ENCODE peak calls at places on chromosomes 16 and 17, in four cellular contexts. D is GM12878, R is HepG2, W is K562. A is an unnamed sample.
A peak's percentile ranks its signal among the peaks of the same experiment; 100 is the strongest.

GRCh38 chr16:78220571-78220970 is 121.1 kb downstream of the WWOX start:
- DNase-seq in R (no peak), W (no peak), D (no peak), A (no peak)

GRCh38 chr16:52580488-52580887 is 33.5 kb upstream of the TOX3 start:
- DNase-seq in R (no peak), W (no peak), D (no peak), A (no peak)

GRCh38 chr17:61414141-61414935 is 14.7 kb downstream of the TBX2 start:
- DNase-seq in W (peak; percentile 9), D (no peak), R (no peak), A (no peak)

GRCh38 chr17:33228548-33228947 is 64.5 kb downstream of the ASIC2 start:
- DNase-seq in W (no peak), R (no peak), D (no peak), A (no peak)

GRCh38 chr17:35932576-35932975 is 2.0 kb upstream of the RDM1 start:
- DNase-seq in R (no peak), W (no peak), D (no peak), A (no peak)

GRCh38 chr17:65942592-65942991 is 249.3 kb downstream of the CEP112 start:
- DNase-seq in D (no peak), R (no peak), W (no peak), A (no peak)

GRCh38 chr17:60472449-60472848 is 50.2 kb downstream of the CHCT1 start:
- DNase-seq in W (no peak), D (no peak), R (no peak), A (no peak)

GRCh38 chr16:4293822-4294457 is 21.1 kb upstream of the TFAP4 start:
- DNase-seq in D (no peak), W (no peak), R (no peak), A (peak; percentile 81)

GRCh38 chr17:57650548-57650947 is 94.6 kb downstream of the CCDC182 start:
- DNase-seq in D (no peak), W (no peak), R (no peak), A (no peak)

GRCh38 chr17:82222816-82223215 is 6.0 kb upstream of the SLC16A3 start:
- DNase-seq in W (no peak), D (no peak), R (no peak), A (no peak)

GRCh38 chr17:50046179-50046578 is 9.7 kb upstream of the ITGA3 start:
- DNase-seq in D (no peak), R (no peak), W (no peak), A (no peak)

GRCh38 chr17:2693561-2694380 is 17.8 kb downstream of the CLUH start:
- DNase-seq in W (peak; percentile 10), R (no peak), D (no peak), A (no peak)

GRCh38 chr16:82751020-82751419 is 124.3 kb downstream of the CDH13 start:
- DNase-seq in R (no peak), W (no peak), D (no peak), A (no peak)

GRCh38 chr17:50018909-50019308 is 23.9 kb upstream of the DLX3 start:
- DNase-seq in W (no peak), D (no peak), R (no peak), A (no peak)

GRCh38 chr17:16908282-16908681 is 63.6 kb downstream of the TNFRSF13B start:
- DNase-seq in D (no peak), W (no peak), R (no peak), A (no peak)

GRCh38 chr16:50642349-50642748 is 38.8 kb downstream of the SNX20 start:
- DNase-seq in W (no peak), R (peak; percentile 57), D (no peak), A (no peak)

GRCh38 chr17:2055494-2056220 is 754 bp downstream of the HIC1 start:
- DNase-seq in W (no peak), R (no peak), D (no peak), A (no peak)

GRCh38 chr16:48447940-48448536 is 62.8 kb upstream of the SIAH1 start:
- DNase-seq in D (no peak), W (no peak), R (peak; percentile 64), A (no peak)

GRCh38 chr17:80849119-80849518 is 142.5 kb upstream of the CHMP6 start:
- DNase-seq in D (no peak), R (no peak), W (no peak), A (peak; percentile 3)

GRCh38 chr17:13647551-13647950 is 45.8 kb upstream of the HS3ST3A1 start:
- DNase-seq in D (no peak), R (no peak), W (no peak), A (no peak)

GRCh38 chr16:57873218-57873617 is 70.9 kb upstream of the KIFC3 start:
- DNase-seq in R (no peak), D (no peak), W (no peak), A (peak; percentile 54)

GRCh38 chr16:13780841-13781553 is 139.0 kb upstream of the ERCC4 start:
- DNase-seq in W (no peak), D (no peak), R (no peak), A (no peak)

GRCh38 chr17:72097144-72097543 is 23.7 kb upstream of the SOX9 start:
- DNase-seq in W (no peak), R (no peak), D (no peak), A (no peak)

GRCh38 chr17:6669479-6670212 is 18.1 kb downstream of the C17orf100 start:
- DNase-seq in D (no peak), R (no peak), W (no peak), A (no peak)

GRCh38 chr16:72894291-72895151 is 153.4 kb downstream of the ZFHX3 start:
- DNase-seq in R (no peak), W (no peak), D (no peak), A (no peak)

GRCh38 chr17:74274060-74274702 is at the start of gene DNAI2:
- DNase-seq in W (peak; percentile 49), D (no peak), R (no peak), A (peak; percentile 57)

GRCh38 chr17:7992516-7992915 is 9.9 kb upstream of the GUCY2D start:
- DNase-seq in D (no peak), W (no peak), R (no peak), A (no peak)

GRCh38 chr17:68290268-68290954 is 516 bp downstream of the SLC16A6 start:
- DNase-seq in D (no peak), R (no peak), W (no peak), A (peak; percentile 65)

GRCh38 chr17:145671-146541 is 8.5 kb downstream of the SCGB1C2 start:
- DNase-seq in R (no peak), W (no peak), D (no peak), A (no peak)

GRCh38 chr17:5785867-5786509 is 201.7 kb upstream of the NLRP1 start:
- DNase-seq in R (no peak), W (no peak), D (peak; percentile 59), A (no peak)

GRCh38 chr17:10149573-10150399 is 48.6 kb downstream of the GAS7 start:
- DNase-seq in D (peak; percentile 68), W (no peak), R (no peak), A (no peak)

GRCh38 chr17:41966453-41967140 is at the start of gene CNP:
- DNase-seq in W (peak; percentile 97), D (peak; percentile 49), R (peak; percentile 82), A (peak; percentile 85)
- TF ChIP-seq TCF7 in W (peak; percentile 16), D (no peak), R (no peak), A (no peak)

DNA sequence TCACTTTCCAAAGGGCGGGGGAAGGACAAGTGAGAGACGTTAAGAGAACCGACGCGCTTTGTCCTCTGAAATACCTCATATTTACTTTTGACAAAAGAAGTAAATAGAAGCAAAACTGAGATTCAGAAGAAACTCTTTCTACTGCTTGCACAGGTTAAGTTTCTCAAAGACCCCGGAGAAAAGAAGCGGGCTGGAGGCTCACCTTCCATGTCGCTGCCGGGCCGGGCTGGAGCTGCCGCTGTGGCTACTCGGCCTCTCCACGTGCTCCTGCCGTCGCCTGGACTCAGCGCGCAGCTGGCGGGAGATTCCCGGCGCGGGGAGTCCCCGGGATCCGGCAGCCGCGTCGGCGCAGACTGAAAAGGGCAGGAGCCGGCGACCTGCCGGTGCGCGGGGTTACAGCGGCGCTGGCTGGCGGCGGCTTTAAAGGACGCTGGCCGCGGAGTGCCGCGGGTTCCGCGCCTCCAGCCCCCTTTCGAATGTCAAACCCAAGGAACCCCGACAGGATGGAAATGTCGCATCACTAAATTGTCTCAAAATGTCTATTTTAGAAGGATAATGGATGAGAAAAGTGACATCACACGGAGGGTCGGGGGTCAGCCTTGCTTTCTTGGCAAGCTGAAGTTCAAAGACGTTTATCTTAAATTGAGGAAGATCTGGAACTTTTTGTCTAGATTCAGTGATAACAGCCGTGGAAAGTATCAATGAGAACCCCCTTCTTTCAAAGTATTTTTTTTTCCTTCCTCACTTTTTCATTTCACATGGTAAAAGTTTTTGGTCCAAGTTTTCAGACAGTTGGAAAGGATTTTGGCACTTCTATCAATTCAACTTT is at the start of gene IKZF3:
- DNase-seq in D (no peak), R (peak; percentile 46), W (peak; percentile 55), A (peak; percentile 85)
- TF ChIP-seq CREM in D (peak; percentile 41), R (no peak), W (peak; percentile 42), A (peak; percentile 87)

GRCh38 chr16:88597856-88598491 is 27.8 kb downstream of the ZC3H18 start:
- DNase-seq in D (no peak), W (no peak), R (peak; percentile 81), A (no peak)

GRCh38 chr16:88593910-88594309 is 23.7 kb downstream of the ZC3H18 start:
- DNase-seq in R (no peak), W (no peak), D (no peak), A (no peak)

GRCh38 chr16:88595101-88595500 is 24.9 kb downstream of the ZC3H18 start:
- DNase-seq in R (no peak), W (no peak), D (no peak), A (no peak)

GRCh38 chr16:88596477-88596876 is 26.3 kb downstream of the ZC3H18 start:
- DNase-seq in R (no peak), D (no peak), W (no peak), A (no peak)

DNA sequence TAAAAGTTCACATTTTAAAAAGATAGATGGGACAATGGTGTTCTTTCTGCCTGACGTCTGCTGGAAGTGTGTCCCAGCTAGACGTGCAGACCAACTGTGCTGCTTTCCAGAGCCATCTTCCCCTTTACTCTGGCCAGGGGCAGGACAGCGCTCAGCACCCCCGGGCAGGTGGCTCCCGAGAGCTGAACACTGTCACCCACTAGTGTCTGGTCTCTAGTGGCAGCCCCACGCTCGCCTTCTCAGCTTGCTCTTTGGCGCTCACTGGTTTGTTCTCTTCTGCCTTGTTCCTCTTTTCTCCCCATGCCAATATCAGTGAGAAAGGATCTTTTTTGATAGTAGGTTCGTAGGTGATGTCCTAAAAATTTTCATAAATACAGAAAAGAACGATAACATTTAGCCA is 25.7 kb downstream of the ZC3H18 start:
- DNase-seq in D (no peak), W (no peak), R (no peak), A (no peak)
- TF ChIP-seq TCF7 in D (no peak), W (no peak), R (no peak), A (no peak)

GRCh38 chr16:67407788-67408452 is 8.4 kb downstream of the ZDHHC1 start:
- DNase-seq in W (peak; percentile 53), R (no peak), D (no peak), A (no peak)

GRCh38 chr16:67406111-67406593 is 10.1 kb downstream of the ZDHHC1 start:
- DNase-seq in D (no peak), R (no peak), W (no peak), A (no peak)

GRCh38 chr16:67407176-67407787 is 9.0 kb downstream of the ZDHHC1 start:
- DNase-seq in D (no peak), R (no peak), W (no peak), A (no peak)

GRCh38 chr16:67405336-67405735 is 10.9 kb downstream of the ZDHHC1 start:
- DNase-seq in R (no peak), W (no peak), D (no peak), A (no peak)

GRCh38 chr16:67406628-67407027 is 9.6 kb downstream of the ZDHHC1 start:
- DNase-seq in W (no peak), R (no peak), D (no peak), A (no peak)
- TF ChIP-seq CREM in W (no peak), R (no peak), D (no peak), A (no peak)

A was measured in WTC11.